ENCODE peak calls at places on chromosomes 16 and 17, in eight cellular contexts. Y is skeletal muscle cell; A is left ventricle myocardium inferior; S is activated CD8-positive, alpha-beta memory T cell treated with anti-CD3 and anti-CD28 coated beads, Interleukin-2, amount 10 ng/mL, durations not matched to agents 7 days and 5 days; R is NCI-H460; O is C1 segment of cervical spinal cord; C is ELR; U is stimulated activated CD4-positive, alpha-beta T cell treated with anti-CD3 and anti-CD28 coated beads, Interleukin-15, amount 100 ng/mL, for 48 hours. H is an unnamed sample.

GRCh38 chr16:77777745-77778144 is 10.6 kb upstream of the VAT1L start:
- DNase-seq in Y (no peak), A (no peak), S (no peak), R (no peak), O (no peak), C (no peak), U (no peak), H (no peak)

GRCh38 chr16:74625500-74626350 is 18.8 kb upstream of the GLG1 start:
- DNase-seq in Y (no peak), A (no peak), S (no peak), R (no peak), O (no peak), C (no peak), U (no peak), H (no peak)

GRCh38 chr16:59324462-59324861 is 590.3 kb upstream of the GOT2 start:
- DNase-seq in Y (no peak), A (no peak), S (no peak), R (no peak), O (no peak), C (peak; percentile 1), U (no peak), H (no peak)

GRCh38 chr16:21523411-21524067 is 75.8 kb upstream of the METTL9 start:
- DNase-seq in Y (no peak), A (no peak), S (peak; percentile 42), R (no peak), O (no peak), C (no peak), U (no peak), H (peak; percentile 78)

GRCh38 chr17:82240506-82241182 is 11.8 kb downstream of the SLC16A3 start:
- DNase-seq in Y (no peak), A (no peak), S (no peak), R (no peak), O (no peak), C (no peak), U (no peak), H (no peak)

GRCh38 chr17:72996791-72997190 is 95.7 kb downstream of the SLC39A11 start:
- DNase-seq in Y (no peak), A (no peak), S (no peak), R (no peak), O (no peak), C (no peak), U (no peak), H (no peak)

GRCh38 chr17:37714897-37715296 is 30.0 kb downstream of the HNF1B start:
- DNase-seq in Y (no peak), A (no peak), S (no peak), R (no peak), O (no peak), C (peak; percentile 11), U (no peak), H (no peak)

GRCh38 chr16:65114527-65114926 is 7.3 kb downstream of the CDH11 start:
- DNase-seq in Y (no peak), A (no peak), S (no peak), R (no peak), O (no peak), C (no peak), U (no peak), H (no peak)

GRCh38 chr16:89564476-89565255 is 4.2 kb downstream of the RPL13 start:
- DNase-seq in Y (no peak), A (no peak), S (no peak), R (no peak), O (no peak), C (peak; percentile 50), U (no peak), H (no peak)

GRCh38 chr17:7415784-7416183 is 4.3 kb upstream of the SPEM1 start:
- DNase-seq in Y (no peak), A (no peak), S (no peak), R (no peak), O (no peak), C (no peak), U (no peak), H (no peak)

GRCh38 chr17:42472709-42473521 is 14.2 kb downstream of the ATP6V0A1 start:
- DNase-seq in Y (peak; percentile 83), A (no peak), S (no peak), R (peak; percentile 65), O (no peak), C (peak; percentile 91), U (no peak), H (no peak)

GRCh38 chr16:75219838-75220237 is 1.1 kb downstream of the CTRB1 start:
- DNase-seq in Y (no peak), A (no peak), S (peak; percentile 56), R (no peak), O (no peak), C (no peak), U (no peak), H (no peak)

GRCh38 chr17:11284811-11285210 is 43.8 kb downstream of the SHISA6 start:
- DNase-seq in Y (no peak), A (no peak), S (no peak), R (no peak), O (no peak), C (no peak), U (no peak), H (no peak)

GRCh38 chr16:49464877-49465504 is 91.4 kb downstream of the C16orf78 start:
- DNase-seq in Y (no peak), A (no peak), S (no peak), R (no peak), O (no peak), C (no peak), U (no peak), H (no peak)

GRCh38 chr16:89191901-89192184 is 8.5 kb downstream of the SLC22A31 start:
- DNase-seq in Y (no peak), A (no peak), S (no peak), R (no peak), O (no peak), C (no peak), U (no peak), H (no peak)

GRCh38 chr17:1883536-1883935 is 53.7 kb downstream of the RPA1 start:
- DNase-seq in Y (no peak), A (no peak), S (no peak), R (no peak), O (no peak), C (no peak), U (no peak), H (no peak)

GRCh38 chr17:64084086-64084939 is 45.6 kb downstream of the ERN1 start:
- DNase-seq in Y (no peak), A (no peak), S (no peak), R (peak; percentile 54), O (no peak), C (peak; percentile 77), U (no peak), H (no peak)

GRCh38 chr17:27559996-27560481 is 70.9 kb upstream of the LGALS9 start:
- DNase-seq in Y (peak; percentile 86), A (peak; percentile 75), S (no peak), R (peak; percentile 59), O (no peak), C (peak; percentile 70), U (no peak), H (no peak)

GRCh38 chr16:83626204-83626603 is 181.6 kb upstream of the HSBP1 start:
- DNase-seq in Y (no peak), A (no peak), S (no peak), R (no peak), O (no peak), C (no peak), U (no peak), H (no peak)

GRCh38 chr17:34478244-34478643 is 101.1 kb upstream of the TMEM132E start:
- DNase-seq in Y (no peak), A (no peak), S (no peak), R (no peak), O (no peak), C (no peak), U (no peak), H (no peak)

GRCh38 chr17:44353656-44354331 is 8.7 kb downstream of the GRN start:
- DNase-seq in Y (no peak), A (peak; percentile 48), S (no peak), R (peak; percentile 22), O (no peak), C (peak; percentile 22), U (no peak), H (no peak)

GRCh38 chr17:8949061-8949622 is 16.4 kb downstream of the PIK3R5 start:
- DNase-seq in Y (no peak), A (no peak), S (no peak), R (no peak), O (no peak), C (no peak), U (no peak), H (no peak)